ENCODE peak calls at places on chromosomes 1 and 21, in five cellular contexts. D is HFF-Myc, F is lower leg skin, Y is endodermal cell, K is HFFc6. T is an unnamed sample.

GRCh38 chr1:33612877-33613487 is 140.5 kb downstream of the ZSCAN20 start:
- DNase-seq in D (peak; percentile 47), F (no peak), Y (peak; percentile 92), K (peak; percentile 44), T (peak; percentile 80)

GRCh38 chr1:59043796-59044195 is 253.1 kb upstream of the FGGY start:
- DNase-seq in D (peak; percentile 75), F (peak; percentile 52), Y (no peak), K (peak; percentile 96), T (no peak)

GRCh38 chr1:239976130-239976968 is 115.3 kb upstream of the FMN2 start:
- DNase-seq in D (peak; percentile 35), F (peak; percentile 19), Y (peak; percentile 87), K (peak; percentile 58), T (peak; percentile 68)

GRCh38 chr1:178487070-178487615 is 9.6 kb downstream of the CLEC20A start:
- DNase-seq in D (no peak), F (no peak), Y (no peak), K (no peak), T (no peak)

GRCh38 chr1:47809301-47810084 is 187.7 kb downstream of the TRABD2B start:
- DNase-seq in D (no peak), F (no peak), Y (no peak), K (no peak), T (no peak)

GRCh38 chr21:29025328-29025713 is 853 bp downstream of the USP16 start:
- DNase-seq in D (no peak), F (no peak), Y (no peak), K (peak; percentile 38), T (no peak)

GRCh38 chr1:21022279-21023040 is 154.2 kb downstream of the EIF4G3 start:
- DNase-seq in D (peak; percentile 94), F (peak; percentile 82), Y (no peak), K (peak; percentile 98), T (no peak)

GRCh38 chr1:169466259-169467230 is 19.2 kb downstream of the SLC19A2 start:
- DNase-seq in D (no peak), F (no peak), Y (peak; percentile 63), K (peak; percentile 48), T (no peak)

GRCh38 chr1:87330201-87330953 is 1.7 kb downstream of the LMO4 start:
- DNase-seq in D (no peak), F (no peak), Y (peak; percentile 74), K (no peak), T (peak; percentile 27)

GRCh38 chr1:41510531-41511238 is 26.2 kb upstream of the EDN2 start:
- DNase-seq in D (no peak), F (no peak), Y (no peak), K (no peak), T (no peak)

GRCh38 chr1:219507432-219507831 is 105.5 kb downstream of the ZC3H11B start:
- DNase-seq in D (peak; percentile 63), F (no peak), Y (no peak), K (no peak), T (no peak)

GRCh38 chr1:82139751-82140468 is 339.2 kb downstream of the ADGRL2 start:
- DNase-seq in D (no peak), F (no peak), Y (no peak), K (no peak), T (no peak)

GRCh38 chr1:237032029-237032428 is 10.0 kb upstream of the RYR2 start:
- DNase-seq in D (no peak), F (no peak), Y (peak; percentile 85), K (no peak), T (no peak)

GRCh38 chr1:19735419-19736127 is 64.1 kb downstream of the TMCO4 start:
- DNase-seq in D (peak; percentile 60), F (peak; percentile 50), Y (no peak), K (peak; percentile 98), T (no peak)

GRCh38 chr1:175471039-175471800 is 272.2 kb downstream of the TNR start:
- DNase-seq in D (no peak), F (peak; percentile 30), Y (no peak), K (peak; percentile 32), T (no peak)

GRCh38 chr1:160127865-160128523 is 12.4 kb downstream of the ATP1A2 start:
- DNase-seq in D (no peak), F (no peak), Y (no peak), K (peak; percentile 35), T (no peak)
- TF ChIP-seq CTCF in D (no peak), F (no peak), Y (no peak), K (no peak), T (no peak)

GRCh38 chr1:23607944-23608343 is 48.6 kb upstream of the ID3 start:
- DNase-seq in D (no peak), F (no peak), Y (no peak), K (no peak), T (no peak)

GRCh38 chr1:23609971-23610370 is 50.7 kb upstream of the ID3 start:
- DNase-seq in D (no peak), F (no peak), Y (no peak), K (no peak), T (no peak)

GRCh38 chr1:23611601-23612327 is 52.5 kb upstream of the ID3 start:
- DNase-seq in D (no peak), F (no peak), Y (no peak), K (no peak), T (no peak)

GRCh38 chr1:23613191-23614126 is 54.2 kb upstream of the ID3 start:
- DNase-seq in D (no peak), F (no peak), Y (peak; percentile 64), K (no peak), T (no peak)

GRCh38 chr1:23610677-23611076 is 51.4 kb upstream of the ID3 start:
- DNase-seq in D (no peak), F (no peak), Y (no peak), K (no peak), T (no peak)
- TF ChIP-seq CTCF in D (no peak), F (no peak), Y (peak; percentile 41), K (no peak), T (no peak)

DNA sequence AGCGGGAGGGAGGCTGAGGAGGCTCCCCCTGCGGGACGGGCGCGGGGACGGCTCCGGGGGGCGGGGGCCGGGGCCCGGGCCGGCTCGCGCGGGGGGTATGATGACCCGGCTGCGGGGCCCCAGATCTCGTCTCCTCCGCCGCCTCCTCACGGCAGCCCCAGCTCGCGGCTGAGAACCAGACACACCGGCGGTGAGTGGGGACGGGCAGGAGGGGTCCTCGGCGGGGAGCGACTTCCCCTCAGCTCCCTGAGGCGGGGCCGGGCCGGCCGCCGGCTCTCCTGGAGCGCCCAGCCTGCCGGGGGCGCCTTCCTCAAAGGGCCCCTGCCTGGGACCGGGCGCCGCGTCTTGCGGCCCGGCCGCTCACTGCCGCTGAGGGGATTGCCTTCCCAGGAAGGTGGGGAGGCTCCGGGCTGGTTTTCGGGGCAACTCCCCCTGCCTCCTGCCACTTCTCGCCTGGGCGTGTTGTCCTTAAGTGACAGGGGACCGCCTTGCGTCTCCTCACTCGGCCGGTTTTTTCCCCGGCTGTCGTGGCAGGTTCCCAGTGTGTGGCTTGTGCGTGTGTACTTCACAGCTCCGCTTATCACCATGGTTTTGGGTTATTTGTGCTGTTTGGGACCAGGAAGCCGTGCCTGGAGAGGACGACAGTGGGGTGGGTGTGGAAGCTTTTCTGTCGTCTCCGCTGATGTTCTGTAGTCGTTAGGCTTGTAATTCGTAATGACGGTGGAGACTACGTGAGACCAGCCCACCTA is 800 bp downstream of the HIPK1 start:
- DNase-seq in D (no peak), F (peak; percentile 42), Y (no peak), K (peak; percentile 50), T (no peak)
- TF ChIP-seq CTCF in D (no peak), F (no peak), Y (peak; percentile 45), K (peak; percentile 57), T (no peak)

GRCh38 chr1:101219919-101220695 is 16.7 kb upstream of the S1PR1 start:
- DNase-seq in D (no peak), F (no peak), Y (no peak), K (no peak), T (no peak)
- TF ChIP-seq CTCF in D (no peak), F (no peak), Y (no peak), K (no peak), T (no peak)

GRCh38 chr1:161309868-161310267 is at the start of gene MPZ:
- DNase-seq in D (no peak), F (no peak), Y (no peak), K (no peak), T (no peak)

GRCh38 chr1:161307230-161307768 is 2.5 kb downstream of the MPZ start:
- DNase-seq in D (peak; percentile 20), F (no peak), Y (no peak), K (no peak), T (no peak)

GRCh38 chr1:161307892-161308638 is 1.7 kb downstream of the MPZ start:
- DNase-seq in D (no peak), F (no peak), Y (no peak), K (no peak), T (no peak)

GRCh38 chr1:161304927-161305871 is 4.6 kb downstream of the MPZ start:
- DNase-seq in D (no peak), F (no peak), Y (peak; percentile 60), K (no peak), T (no peak)

GRCh38 chr1:161305872-161306519 is 3.8 kb downstream of the MPZ start:
- DNase-seq in D (peak; percentile 5), F (peak; percentile 66), Y (peak; percentile 99), K (no peak), T (peak; percentile 69)
- TF ChIP-seq CTCF in D (no peak), F (no peak), Y (peak; percentile 77), K (peak; percentile 12), T (no peak)

GRCh38 chr1:10557714-10558113 is 83.0 kb downstream of the PEX14 start:
- DNase-seq in D (no peak), F (no peak), Y (no peak), K (no peak), T (no peak)

GRCh38 chr1:10559386-10559785 is 84.6 kb downstream of the PEX14 start:
- DNase-seq in D (no peak), F (no peak), Y (no peak), K (no peak), T (no peak)

GRCh38 chr1:10564063-10564462 is 89.3 kb downstream of the PEX14 start:
- DNase-seq in D (no peak), F (no peak), Y (no peak), K (no peak), T (no peak)

GRCh38 chr1:10561497-10561896 is 86.7 kb downstream of the PEX14 start:
- DNase-seq in D (no peak), F (no peak), Y (no peak), K (peak; percentile 16), T (no peak)

DNA sequence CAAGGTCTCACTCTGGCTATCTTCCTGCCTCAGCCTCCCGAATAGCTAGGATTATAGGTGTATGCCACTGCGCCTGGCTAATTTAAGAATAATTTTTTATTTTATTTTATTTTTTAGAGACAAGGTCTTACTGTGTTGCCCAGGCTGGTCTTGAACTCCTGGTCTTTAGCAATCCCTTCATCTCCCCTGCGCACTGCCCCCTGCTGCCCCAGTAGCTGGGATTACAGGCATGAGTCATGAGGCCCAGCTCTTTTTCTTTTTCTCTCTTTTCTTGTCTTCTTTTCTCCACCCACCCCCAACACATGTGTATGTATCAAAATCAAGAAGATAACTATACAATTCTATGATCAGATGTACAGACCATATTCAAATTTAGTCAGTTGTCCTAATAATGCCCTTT is 87.2 kb downstream of the PEX14 start:
- DNase-seq in D (no peak), F (no peak), Y (peak; percentile 63), K (no peak), T (no peak)
- TF ChIP-seq CTCF in D (peak; percentile 40), F (no peak), Y (peak; percentile 62), K (peak; percentile 59), T (no peak)

T was measured in nephron progenitor cell.